ENCODE peak calls at places on chromosomes 11 and 22, in nine cellular contexts. X is CD8-positive, alpha-beta T cell; I is upper lobe of right lung; Y is CD4-positive, alpha-beta T cell; S is body of pancreas; N is A549; A is left ventricle myocardium inferior; R is CD4-positive, CD25-positive, alpha-beta regulatory T cell; E is AG04450. T is an unnamed sample.

GRCh38 chr11:55852141-55852540 is 13.6 kb downstream of the OR5D16 start:
- DNase-seq in X (no peak), I (no peak), Y (no peak), S (no peak), N (no peak), A (no peak), R (no peak), E (no peak), T (no peak)

GRCh38 chr11:43954241-43954640 is 11.8 kb downstream of the C11orf96 start:
- DNase-seq in X (no peak), I (no peak), Y (no peak), S (no peak), N (no peak), A (no peak), R (no peak), E (no peak), T (no peak)

GRCh38 chr11:68663482-68664010 is 20.8 kb upstream of the GAL start:
- DNase-seq in X (no peak), I (peak; percentile 49), Y (no peak), S (no peak), N (no peak), A (no peak), R (no peak), E (no peak), T (no peak)

GRCh38 chr22:29883831-29884139 is 811 bp downstream of the MTMR3 start:
- DNase-seq in X (no peak), I (no peak), Y (no peak), S (no peak), N (no peak), A (no peak), R (no peak), E (no peak), T (no peak)

GRCh38 chr22:41995211-41995610 is 3.4 kb upstream of the WBP2NL start:
- DNase-seq in X (no peak), I (peak; percentile 19), Y (no peak), S (no peak), N (no peak), A (no peak), R (no peak), E (no peak), T (no peak)

GRCh38 chr11:65390099-65390941 is 3.9 kb downstream of the FRMD8 start:
- DNase-seq in X (no peak), I (peak; percentile 63), Y (no peak), S (no peak), N (no peak), A (no peak), R (no peak), E (no peak), T (no peak)

GRCh38 chr11:105647780-105648179 is 37.9 kb downstream of the GRIA4 start:
- DNase-seq in X (no peak), I (no peak), Y (no peak), S (no peak), N (no peak), A (no peak), R (no peak), E (no peak), T (no peak)

GRCh38 chr22:19106886-19107729 is 15.1 kb downstream of the DGCR2 start:
- DNase-seq in X (no peak), I (peak; percentile 22), Y (no peak), S (no peak), N (no peak), A (no peak), R (no peak), E (no peak), T (no peak)

GRCh38 chr22:37484115-37485005 is 1.8 kb downstream of the MFNG start:
- DNase-seq in X (peak; percentile 91), I (peak; percentile 91), Y (peak; percentile 77), S (peak; percentile 52), N (no peak), A (peak; percentile 80), R (peak; percentile 95), E (no peak), T (peak; percentile 10)

GRCh38 chr11:7906481-7906880 is 24.6 kb downstream of the OR10A6 start:
- DNase-seq in X (no peak), I (no peak), Y (no peak), S (no peak), N (no peak), A (no peak), R (no peak), E (no peak), T (no peak)

GRCh38 chr22:29784451-29785361 is 17.5 kb downstream of the UQCR10 start:
- DNase-seq in X (no peak), I (no peak), Y (no peak), S (peak; percentile 69), N (no peak), A (peak; percentile 38), R (no peak), E (no peak), T (peak; percentile 5)

GRCh38 chr11:68231598-68231997 is 18.5 kb upstream of the KMT5B start:
- DNase-seq in X (no peak), I (no peak), Y (no peak), S (no peak), N (no peak), A (no peak), R (no peak), E (no peak), T (no peak)

GRCh38 chr22:50677493-50678217 is 5.0 kb downstream of the SHANK3 start:
- DNase-seq in X (peak; percentile 41), I (no peak), Y (no peak), S (no peak), N (no peak), A (no peak), R (no peak), E (no peak), T (no peak)

GRCh38 chr22:45008853-45009751 is 703 bp downstream of the PHF21B start:
- DNase-seq in X (no peak), I (no peak), Y (no peak), S (no peak), N (peak; percentile 31), A (no peak), R (no peak), E (no peak), T (no peak)

GRCh38 chr22:18000441-18001039 is 23.8 kb downstream of the MICAL3 start:
- DNase-seq in X (peak; percentile 52), I (no peak), Y (peak; percentile 12), S (peak; percentile 45), N (peak; percentile 24), A (no peak), R (peak; percentile 28), E (no peak), T (no peak)

GRCh38 chr11:46912526-46913150 is 5.7 kb downstream of the LRP4 start:
- DNase-seq in X (no peak), I (no peak), Y (no peak), S (no peak), N (no peak), A (no peak), R (no peak), E (no peak), T (no peak)

GRCh38 chr11:64379160-64379559 is 20.2 kb downstream of the RPS6KA4 start:
- DNase-seq in X (no peak), I (no peak), Y (no peak), S (no peak), N (no peak), A (no peak), R (no peak), E (no peak), T (no peak)

GRCh38 chr11:66032962-66033735 is 6.9 kb upstream of the CATSPER1 start:
- DNase-seq in X (no peak), I (no peak), Y (no peak), S (no peak), N (peak; percentile 47), A (no peak), R (no peak), E (no peak), T (no peak)

GRCh38 chr11:71425851-71426250 is 22.3 kb downstream of the DHCR7 start:
- DNase-seq in X (no peak), I (peak; percentile 22), Y (no peak), S (no peak), N (no peak), A (no peak), R (peak; percentile 5), E (no peak), T (no peak)

GRCh38 chr22:21818487-21819182 is 48.8 kb downstream of the MAPK1 start:
- DNase-seq in X (no peak), I (no peak), Y (no peak), S (no peak), N (no peak), A (no peak), R (no peak), E (no peak), T (no peak)
- H3K27ac ChIP-seq in X (no peak overlapping the region), I (peak overlapping the region; percentile 87), Y (peak overlapping the region; percentile 58), S (no peak overlapping the region), N (no peak overlapping the region), A (peak overlapping the region; percentile 25), R (peak overlapping the region; percentile 87), E (no peak overlapping the region), T (no peak overlapping the region)

GRCh38 chr11:120212926-120213325 is 2.1 kb downstream of the OAF start:
- DNase-seq in X (no peak), I (no peak), Y (no peak), S (no peak), N (no peak), A (no peak), R (no peak), E (no peak), T (no peak)
- H3K27ac ChIP-seq in X (no peak overlapping the region), I (no peak overlapping the region), Y (no peak overlapping the region), S (peak overlapping the region; percentile 92), N (no peak overlapping the region), A (peak overlapping the region; percentile 88), R (no peak overlapping the region), E (peak overlapping the region; percentile 21), T (peak overlapping the region; percentile 48)

GRCh38 chr11:93208663-93209270 is 11.0 kb upstream of the SLC36A4 start:
- DNase-seq in X (no peak), I (no peak), Y (no peak), S (no peak), N (no peak), A (no peak), R (no peak), E (no peak), T (no peak)

GRCh38 chr11:93209476-93209875 is 11.7 kb upstream of the SLC36A4 start:
- DNase-seq in X (no peak), I (no peak), Y (no peak), S (no peak), N (no peak), A (no peak), R (no peak), E (no peak), T (no peak)

GRCh38 chr11:93212094-93212493 is 14.3 kb upstream of the SLC36A4 start:
- DNase-seq in X (no peak), I (no peak), Y (no peak), S (no peak), N (no peak), A (no peak), R (no peak), E (no peak), T (no peak)

GRCh38 chr11:93216511-93217121 is 18.8 kb upstream of the SLC36A4 start:
- DNase-seq in X (no peak), I (no peak), Y (no peak), S (peak; percentile 26), N (no peak), A (no peak), R (no peak), E (no peak), T (no peak)

GRCh38 chr11:93213622-93214021 is 15.8 kb upstream of the SLC36A4 start:
- DNase-seq in X (no peak), I (no peak), Y (no peak), S (no peak), N (no peak), A (no peak), R (no peak), E (no peak), T (no peak)
- H3K27ac ChIP-seq in X (no peak overlapping the region), I (no peak overlapping the region), Y (no peak overlapping the region), S (no peak overlapping the region), N (no peak overlapping the region), A (no peak overlapping the region), R (no peak overlapping the region), E (no peak overlapping the region), T (no peak overlapping the region)

GRCh38 chr11:117670924-117671323 is 126.1 kb downstream of the DSCAML1 start:
- DNase-seq in X (no peak), I (no peak), Y (no peak), S (no peak), N (no peak), A (no peak), R (no peak), E (no peak), T (no peak)
- H3K27ac ChIP-seq in X (no peak overlapping the region), I (no peak overlapping the region), Y (no peak overlapping the region), S (no peak overlapping the region), N (no peak overlapping the region), A (no peak overlapping the region), R (no peak overlapping the region), E (no peak overlapping the region), T (peak overlapping the region; percentile 78)